ENCODE peak calls at places on chromosomes 13 and 19, in eight cellular contexts. C, S, K, A, E, T, Y and U are unnamed samples.

GRCh38 chr13:20512042-20512683 is 13.5 kb downstream of the CRYL1 start:
- DNase-seq in C (no peak), S (no peak), K (no peak), A (no peak), E (no peak), T (no peak), Y (no peak), U (no peak)

GRCh38 chr19:48900477-48901452 is 653 bp downstream of the NUCB1 start:
- DNase-seq in C (no peak), S (no peak), K (no peak), A (peak), E (no peak), T (no peak), Y (peak), U (peak)

GRCh38 chr13:23550164-23550563 is 20.0 kb upstream of the TNFRSF19 start:
- DNase-seq in C (no peak), S (no peak), K (no peak), A (no peak), E (no peak), T (no peak), Y (no peak), U (no peak)

GRCh38 chr19:54190942-54191670 is at the start of gene TSEN34:
- DNase-seq in C (peak), S (peak), K (peak), A (peak), E (peak), T (peak), Y (peak), U (peak)

GRCh38 chr13:21069561-21070004 is 8.2 kb upstream of the LATS2 start:
- DNase-seq in C (no peak), S (no peak), K (no peak), A (peak), E (no peak), T (no peak), Y (peak), U (no peak)

GRCh38 chr13:37168151-37168550 is 62.7 kb upstream of the CSNK1A1L start:
- DNase-seq in C (no peak), S (no peak), K (no peak), A (no peak), E (no peak), T (no peak), Y (no peak), U (no peak)

GRCh38 chr19:48741222-48741999 is 1.0 kb upstream of the RASIP1 start:
- DNase-seq in C (no peak), S (no peak), K (no peak), A (peak), E (no peak), T (no peak), Y (no peak), U (peak)

GRCh38 chr13:105569816-105570215 is 965.6 kb downstream of the EFNB2 start:
- DNase-seq in C (no peak), S (no peak), K (peak), A (no peak), E (no peak), T (no peak), Y (no peak), U (no peak)

GRCh38 chr13:27920677-27921420 is 1.0 kb downstream of the PDX1 start:
- DNase-seq in C (no peak), S (no peak), K (peak), A (peak), E (no peak), T (no peak), Y (no peak), U (no peak)

GRCh38 chr13:61880576-61881283 is 465.1 kb upstream of the PCDH20 start:
- DNase-seq in C (no peak), S (no peak), K (peak), A (peak), E (no peak), T (no peak), Y (no peak), U (peak)

GRCh38 chr13:111013196-111013595 is 98.3 kb upstream of the ANKRD10 start:
- DNase-seq in C (no peak), S (no peak), K (no peak), A (no peak), E (no peak), T (no peak), Y (no peak), U (no peak)

GRCh38 chr13:36673838-36674326 is at the start of gene SERTM1:
- DNase-seq in C (no peak), S (no peak), K (peak), A (no peak), E (no peak), T (peak), Y (no peak), U (no peak)

GRCh38 chr13:95256086-95256485 is 45.2 kb downstream of the ABCC4 start:
- DNase-seq in C (no peak), S (no peak), K (no peak), A (peak), E (no peak), T (no peak), Y (peak), U (no peak)

GRCh38 chr13:39364797-39365468 is 238.1 kb downstream of the LHFPL6 start:
- DNase-seq in C (no peak), S (no peak), K (no peak), A (peak), E (no peak), T (no peak), Y (no peak), U (no peak)

GRCh38 chr13:86559915-86560314 is 760.7 kb upstream of the SLITRK6 start:
- DNase-seq in C (no peak), S (no peak), K (peak), A (no peak), E (no peak), T (no peak), Y (no peak), U (no peak)

GRCh38 chr13:76533251-76533650 is 353.0 kb downstream of the KCTD12 start:
- DNase-seq in C (no peak), S (no peak), K (no peak), A (no peak), E (no peak), T (no peak), Y (no peak), U (no peak)

GRCh38 chr13:111505175-111505777 is 184.8 kb downstream of the TEX29 start:
- DNase-seq in C (no peak), S (no peak), K (no peak), A (peak), E (no peak), T (no peak), Y (no peak), U (no peak)

GRCh38 chr19:18607222-18608101 is 863 bp upstream of the CRLF1 start:
- DNase-seq in C (peak), S (no peak), K (no peak), A (no peak), E (no peak), T (no peak), Y (no peak), U (no peak)

GRCh38 chr13:80547341-80547740 is 206.4 kb upstream of the SPRY2 start:
- DNase-seq in C (no peak), S (no peak), K (no peak), A (no peak), E (no peak), T (no peak), Y (no peak), U (no peak)

GRCh38 chr13:113904411-113904810 is 40.5 kb upstream of the GAS6 start:
- DNase-seq in C (no peak), S (no peak), K (no peak), A (peak), E (no peak), T (no peak), Y (peak), U (peak)

GRCh38 chr19:10551698-10552301 is 8.1 kb downstream of the ATG4D start:
- DNase-seq in C (no peak), S (no peak), K (no peak), A (peak), E (no peak), T (no peak), Y (peak), U (peak)

GRCh38 chr13:26377038-26377437 is 123.1 kb downstream of the CDK8 start:
- DNase-seq in C (no peak), S (no peak), K (no peak), A (peak), E (no peak), T (no peak), Y (peak), U (peak)

GRCh38 chr13:42114912-42115311 is 66.5 kb downstream of the DGKH start:
- DNase-seq in C (no peak), S (no peak), K (no peak), A (no peak), E (no peak), T (no peak), Y (no peak), U (no peak)

GRCh38 chr19:52692431-52693008 is 42.3 kb downstream of the ZNF611 start:
- DNase-seq in C (no peak), S (no peak), K (no peak), A (no peak), E (no peak), T (no peak), Y (no peak), U (no peak)

GRCh38 chr13:76383671-76384461 is 502.3 kb downstream of the KCTD12 start:
- DNase-seq in C (no peak), S (no peak), K (no peak), A (peak), E (no peak), T (no peak), Y (peak), U (no peak)

GRCh38 chr19:8412783-8413592 is at the start of gene MARCHF2:
- DNase-seq in C (peak), S (peak), K (peak), A (peak), E (peak), T (peak), Y (peak), U (peak)

GRCh38 chr19:52248256-52248655 is 21.1 kb upstream of the ZNF766 start:
- DNase-seq in C (peak), S (peak), K (peak), A (peak), E (peak), T (no peak), Y (peak), U (no peak)

GRCh38 chr13:51222510-51223283 is 499 bp downstream of the FAM124A start:
- DNase-seq in C (no peak), S (no peak), K (peak), A (no peak), E (no peak), T (no peak), Y (no peak), U (no peak)

GRCh38 chr19:18274776-18275356 is 614 bp upstream of the IQCN start:
- DNase-seq in C (no peak), S (no peak), K (no peak), A (peak), E (no peak), T (no peak), Y (peak), U (no peak)

GRCh38 chr19:12783226-12783848 is 7.9 kb upstream of the JUNB start:
- DNase-seq in C (no peak), S (no peak), K (no peak), A (no peak), E (no peak), T (no peak), Y (no peak), U (peak)

GRCh38 chr19:6260912-6261636 is 18.7 kb downstream of the MLLT1 start:
- DNase-seq in C (peak), S (no peak), K (no peak), A (no peak), E (peak), T (no peak), Y (peak), U (no peak)

GRCh38 chr13:105290596-105290995 is 1244.9 kb downstream of the EFNB2 start:
- DNase-seq in C (no peak), S (no peak), K (no peak), A (no peak), E (no peak), T (no peak), Y (no peak), U (no peak)

GRCh38 chr13:21361706-21362105 is 97.4 kb downstream of the ZDHHC20 start:
- DNase-seq in C (no peak), S (no peak), K (no peak), A (no peak), E (no peak), T (no peak), Y (no peak), U (no peak)

GRCh38 chr19:58483776-58484175 is 7.6 kb downstream of the ZNF446 start:
- DNase-seq in C (no peak), S (no peak), K (no peak), A (no peak), E (no peak), T (no peak), Y (no peak), U (no peak)

GRCh38 chr19:40693896-40694295 is 3.4 kb upstream of the NUMBL start:
- DNase-seq in C (no peak), S (no peak), K (no peak), A (no peak), E (no peak), T (no peak), Y (no peak), U (no peak)

GRCh38 chr19:18406749-18407148 is 9.3 kb upstream of the LRRC25 start:
- DNase-seq in C (no peak), S (no peak), K (no peak), A (no peak), E (no peak), T (no peak), Y (no peak), U (no peak)

GRCh38 chr19:55667511-55667910 is 7.5 kb upstream of the EPN1 start:
- DNase-seq in C (no peak), S (no peak), K (no peak), A (no peak), E (no peak), T (no peak), Y (no peak), U (no peak)